ENCODE peak calls at places on chromosome 10, in seven cellular contexts. T, O, Q, M, Y, G and P are unnamed samples. For H3K4me1, the result is how much of the 10 kb centered on the place peaks cover.

GRCh38 chr10:17586741-17587720 is 30.1 kb downstream of the HACD1 start:
- DNase-seq in Q (no peak), G (no peak), M (no peak), O (no peak), T (no peak), Y (no peak), P (no peak)

GRCh38 chr10:21681156-21681555 is 147.1 kb downstream of the MLLT10 start:
- DNase-seq in T (no peak), Y (no peak), O (no peak), G (no peak), Q (no peak), M (no peak), P (no peak)

GRCh38 chr10:78507761-78508160 is 474.1 kb downstream of the RPS24 start:
- DNase-seq in O (no peak), T (no peak), Y (no peak), G (no peak), M (no peak), Q (no peak), P (no peak)

GRCh38 chr10:103933557-103934121 is 15.7 kb upstream of the STN1 start:
- DNase-seq in G (no peak), T (no peak), Q (no peak), Y (no peak), M (peak), O (no peak), P (no peak)

GRCh38 chr10:93267521-93267920 is 193.8 kb downstream of the CYP26A1 start:
- DNase-seq in M (no peak), O (no peak), T (no peak), G (no peak), Y (no peak), Q (no peak), P (no peak)

GRCh38 chr10:59896186-59896585 is 10.2 kb downstream of the CCDC6 start:
- DNase-seq in Y (no peak), G (no peak), Q (no peak), M (no peak), O (no peak), T (no peak), P (no peak)

GRCh38 chr10:31944071-31944433 is 15.4 kb upstream of the ARHGAP12 start:
- DNase-seq in Q (no peak), O (no peak), T (no peak), G (no peak), M (no peak), Y (no peak), P (no peak)

GRCh38 chr10:28986117-28986792 is 302.6 kb upstream of the LYZL1 start:
- DNase-seq in T (no peak), O (no peak), G (no peak), M (no peak), Y (no peak), Q (no peak), P (no peak)

GRCh38 chr10:48306870-48307531 is 524 bp downstream of the MAPK8 start:
- DNase-seq in T (peak), M (peak), O (no peak), G (peak), Q (no peak), Y (no peak), P (peak)

GRCh38 chr10:30671011-30671616 is 41.6 kb upstream of the LYZL2 start:
- DNase-seq in Y (no peak), O (peak), G (no peak), T (no peak), Q (no peak), M (no peak), P (no peak)

GRCh38 chr10:131419797-131420196 is 108.3 kb upstream of the TCERG1L start:
- DNase-seq in Q (no peak), O (no peak), T (no peak), Y (no peak), M (no peak), G (no peak), P (no peak)

GRCh38 chr10:97196213-97197029 is 10.7 kb upstream of the SLIT1 start:
- DNase-seq in O (peak), Q (no peak), T (peak), M (peak), Y (no peak), G (peak), P (no peak)

GRCh38 chr10:115095758-115096157 is 2.6 kb downstream of the ATRNL1 start:
- DNase-seq in T (no peak), M (no peak), O (no peak), G (no peak), Y (no peak), Q (no peak), P (no peak)

GRCh38 chr10:15877836-15878576 is 17.7 kb upstream of the MINDY3 start:
- DNase-seq in M (no peak), T (no peak), O (no peak), Q (no peak), G (no peak), Y (no peak), P (no peak)

GRCh38 chr10:70053896-70054641 is 1.4 kb downstream of the MACROH2A2 start:
- DNase-seq in O (peak), T (no peak), G (no peak), M (no peak), Q (no peak), Y (no peak), P (no peak)

GRCh38 chr10:100480002-100480401 is 17.2 kb downstream of the WNT8B start:
- DNase-seq in T (no peak), Q (no peak), Y (no peak), O (no peak), G (no peak), M (no peak), P (no peak)

GRCh38 chr10:100481462-100482081 is 18.8 kb downstream of the WNT8B start:
- DNase-seq in T (peak), O (peak), G (peak), Q (peak), Y (peak), M (peak), P (peak)

GRCh38 chr10:100483876-100484666 is 21.3 kb downstream of the WNT8B start:
- DNase-seq in O (no peak), T (no peak), G (no peak), Q (no peak), Y (no peak), M (no peak), P (no peak)

GRCh38 chr10:100482834-100483185 is 20.0 kb downstream of the WNT8B start:
- DNase-seq in G (no peak), O (no peak), M (no peak), Q (no peak), T (no peak), Y (no peak), P (no peak)

DNA sequence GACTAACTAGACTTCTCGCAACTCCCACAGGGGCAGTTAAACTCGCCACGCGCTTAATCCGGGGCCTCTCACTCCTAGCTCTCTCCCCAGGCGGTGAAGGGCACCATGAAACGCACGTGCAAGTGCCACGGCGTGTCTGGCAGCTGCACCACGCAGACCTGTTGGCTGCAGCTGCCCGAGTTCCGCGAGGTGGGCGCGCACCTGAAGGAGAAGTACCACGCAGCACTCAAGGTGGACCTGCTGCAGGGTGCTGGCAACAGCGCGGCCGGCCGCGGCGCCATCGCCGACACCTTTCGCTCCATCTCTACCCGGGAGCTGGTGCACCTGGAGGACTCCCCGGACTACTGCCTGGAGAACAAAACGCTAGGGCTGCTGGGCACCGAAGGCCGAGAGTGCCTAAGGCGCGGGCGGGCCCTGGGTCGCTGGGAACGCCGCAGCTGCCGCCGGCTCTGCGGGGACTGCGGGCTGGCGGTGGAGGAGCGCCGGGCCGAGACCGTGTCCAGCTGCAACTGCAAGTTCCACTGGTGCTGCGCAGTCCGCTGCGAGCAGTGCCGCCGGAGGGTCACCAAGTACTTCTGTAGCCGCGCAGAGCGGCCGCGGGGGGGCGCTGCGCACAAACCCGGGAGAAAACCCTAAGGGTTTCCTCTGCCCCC is 19.5 kb downstream of the WNT8B start:
- DNase-seq in T (peak), M (peak), G (peak), Q (peak), O (peak), Y (no peak), P (peak)
- TF ChIP-seq POLR2A in T (no peak), M (no peak), G (no peak), Q (no peak), O (no peak), Y (no peak), P (no peak)

GRCh38 chr10:24718031-24718855 is 5.4 kb downstream of the ARHGAP21 start:
- DNase-seq in T (no peak), M (no peak), Q (no peak), Y (no peak), O (no peak), G (no peak), P (no peak)
- H3K4me1 ChIP-seq in T (under half), M (half or more), Q (under half), Y (under half), O (under half), G (under half), P (half or more)

GRCh38 chr10:84540617-84541288 is 212.4 kb downstream of the CCSER2 start:
- DNase-seq in Y (no peak), T (peak), M (peak), O (no peak), G (peak), Q (no peak), P (no peak)

GRCh38 chr10:84539244-84539643 is 210.9 kb downstream of the CCSER2 start:
- DNase-seq in G (no peak), Y (no peak), M (no peak), O (no peak), T (no peak), Q (no peak), P (no peak)

GRCh38 chr10:84541289-84541637 is 212.9 kb downstream of the CCSER2 start:
- DNase-seq in Q (no peak), Y (no peak), O (no peak), T (no peak), G (no peak), M (no peak), P (no peak)

GRCh38 chr10:84538036-84538435 is 209.6 kb downstream of the CCSER2 start:
- DNase-seq in M (no peak), Q (no peak), O (no peak), G (no peak), Y (no peak), T (no peak), P (no peak)

GRCh38 chr10:84540022-84540616 is 211.7 kb downstream of the CCSER2 start:
- DNase-seq in M (no peak), O (no peak), G (no peak), Y (no peak), Q (no peak), T (no peak), P (no peak)
- TF ChIP-seq POLR2A in M (no peak), O (no peak), G (no peak), Y (no peak), Q (no peak), T (no peak), P (no peak)

GRCh38 chr10:50394832-50395231 is 143.5 kb upstream of the ASAH2 start:
- DNase-seq in M (no peak), G (no peak), O (no peak), Q (no peak), T (no peak), Y (no peak), P (no peak)
- H3K4me1 ChIP-seq in M (under half), G (under half), O (under half), Q (under half), T (under half), Y (under half), P (under half)

GRCh38 chr10:9239298-9239697 is 1184.8 kb downstream of the GATA3 start:
- DNase-seq in G (no peak), Q (no peak), Y (no peak), O (no peak), M (no peak), T (no peak), P (no peak)
- TF ChIP-seq POLR2A in G (no peak), Q (no peak), Y (no peak), O (no peak), M (no peak), T (no peak), P (no peak)

DNA sequence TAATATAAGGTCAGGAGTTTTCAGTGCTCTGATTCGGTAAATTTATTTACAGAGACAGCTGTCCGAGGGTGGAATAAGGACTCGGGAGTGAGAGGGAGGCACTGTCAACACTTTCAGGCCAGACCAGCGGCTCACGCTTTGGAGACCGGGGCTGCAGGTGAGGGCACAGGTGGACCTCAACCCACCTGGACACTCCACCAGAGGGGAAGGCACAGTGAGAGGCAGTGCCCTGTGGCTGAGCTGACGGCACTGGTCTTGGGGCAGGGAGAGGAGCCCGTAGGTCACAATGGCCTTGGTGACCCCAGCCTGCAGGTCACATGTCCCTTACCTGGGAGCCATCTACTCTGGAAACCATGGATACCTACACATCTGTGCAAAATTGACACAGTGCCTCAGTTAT is 315.1 kb downstream of the ADARB2 start:
- DNase-seq in O (no peak), Y (no peak), Q (no peak), M (no peak), G (no peak), T (no peak), P (no peak)
- H3K4me1 ChIP-seq in O (under half), Y (under half), Q (under half), M (under half), G (under half), T (under half), P (under half)

GRCh38 chr10:65968871-65969270 is 957.0 kb upstream of the LRRTM3 start:
- DNase-seq in M (no peak), Y (no peak), Q (no peak), T (no peak), G (no peak), O (no peak), P (no peak)
- TF ChIP-seq POLR2A in M (no peak), Y (no peak), Q (no peak), T (no peak), G (no peak), O (no peak), P (no peak)